ENCODE peak calls at places on chromosomes 6 and 20, in six cellular contexts. One of them, this sample, is unnamed.

GRCh38 chr6:136265101-136265500 is 15.0 kb upstream of the MTFR2 start:
- DNase-seq in HTR-8/SVneo: no peak
- DNase-seq in T-helper 1 cell: no peak
- DNase-seq in nephron progenitor cell: no peak
- DNase-seq in cardiac muscle cell: no peak
- DNase-seq in lower leg skin: no peak
- DNase-seq in this sample: no peak

GRCh38 chr6:36947570-36948351 is 6.8 kb upstream of the PI16 start:
- DNase-seq in HTR-8/SVneo: no peak
- DNase-seq in T-helper 1 cell: no peak
- DNase-seq in nephron progenitor cell: no peak
- DNase-seq in cardiac muscle cell: no peak
- DNase-seq in lower leg skin: peak
- DNase-seq in this sample: no peak

GRCh38 chr20:45419188-45420091 is 3.5 kb downstream of the PIGT start:
- DNase-seq in HTR-8/SVneo: no peak
- DNase-seq in T-helper 1 cell: no peak
- DNase-seq in nephron progenitor cell: no peak
- DNase-seq in cardiac muscle cell: no peak
- DNase-seq in lower leg skin: peak
- DNase-seq in this sample: no peak

GRCh38 chr20:58837717-58838116 is 13.0 kb downstream of the GNAS-AS1 start:
- DNase-seq in HTR-8/SVneo: no peak
- DNase-seq in T-helper 1 cell: no peak
- DNase-seq in nephron progenitor cell: no peak
- DNase-seq in cardiac muscle cell: no peak
- DNase-seq in lower leg skin: no peak
- DNase-seq in this sample: no peak

GRCh38 chr6:102571236-102571908 is 1177.9 kb downstream of the GRIK2 start:
- DNase-seq in HTR-8/SVneo: no peak
- DNase-seq in T-helper 1 cell: no peak
- DNase-seq in nephron progenitor cell: no peak
- DNase-seq in cardiac muscle cell: no peak
- DNase-seq in lower leg skin: no peak
- DNase-seq in this sample: no peak

GRCh38 chr6:78530208-78530607 is 337.1 kb upstream of the IRAK1BP1 start:
- DNase-seq in HTR-8/SVneo: no peak
- DNase-seq in T-helper 1 cell: no peak
- DNase-seq in nephron progenitor cell: peak
- DNase-seq in cardiac muscle cell: peak
- DNase-seq in lower leg skin: no peak
- DNase-seq in this sample: no peak

GRCh38 chr6:44788387-44788981 is 401.0 kb downstream of the CDC5L start:
- DNase-seq in HTR-8/SVneo: no peak
- DNase-seq in T-helper 1 cell: no peak
- DNase-seq in nephron progenitor cell: no peak
- DNase-seq in cardiac muscle cell: no peak
- DNase-seq in lower leg skin: no peak
- DNase-seq in this sample: no peak

GRCh38 chr6:38348366-38348765 is 291.4 kb downstream of the BTBD9 start:
- DNase-seq in HTR-8/SVneo: no peak
- DNase-seq in T-helper 1 cell: no peak
- DNase-seq in nephron progenitor cell: no peak
- DNase-seq in cardiac muscle cell: no peak
- DNase-seq in lower leg skin: no peak
- DNase-seq in this sample: no peak

This sample was measured in activated B cell treated with CpG ODN at 0.5 μM for 24 hours.